ENCODE peak calls at places on chromosomes 16 and 17, in five cellular contexts. M, J, R, S and V are unnamed samples.
A peak's percentile ranks its signal among the peaks of the same experiment; 100 is the strongest.

GRCh38 chr17:50785942-50786570 is 18.7 kb upstream of the ANKRD40CL start:
- DNase-seq in J (peak; percentile 29), S (peak; percentile 86), R (no peak), M (no peak), V (no peak)

GRCh38 chr16:1863681-1864460 is 8.1 kb downstream of the MEIOB start:
- DNase-seq in S (peak; percentile 36), R (no peak), M (no peak), J (no peak), V (no peak)

GRCh38 chr17:35094902-35095301 is 24.8 kb downstream of the RAD51D start:
- DNase-seq in R (no peak), J (no peak), M (no peak), S (peak; percentile 95), V (no peak)

GRCh38 chr16:12891836-12892235 is 9.6 kb upstream of the SHISA9 start:
- DNase-seq in S (no peak), M (no peak), R (no peak), J (no peak), V (no peak)

GRCh38 chr17:17938388-17939107 is 33.7 kb downstream of the TOM1L2 start:
- DNase-seq in M (no peak), J (no peak), R (no peak), S (peak; percentile 85), V (no peak)

GRCh38 chr17:64386412-64387144 is 4.1 kb downstream of the PECAM1 start:
- DNase-seq in S (no peak), J (no peak), M (no peak), R (no peak), V (no peak)

GRCh38 chr16:2341456-2342447 is 1.2 kb upstream of the ABCA3 start:
- DNase-seq in S (no peak), M (no peak), J (no peak), R (no peak), V (peak; percentile 22)

GRCh38 chr17:82583720-82584234 is 64.2 kb downstream of the FOXK2 start:
- DNase-seq in M (no peak), R (peak; percentile 53), J (no peak), S (no peak), V (no peak)

GRCh38 chr17:77884019-77884418 is 74.5 kb upstream of the TNRC6C start:
- DNase-seq in M (no peak), S (no peak), R (peak; percentile 88), J (no peak), V (peak; percentile 35)

GRCh38 chr16:4317471-4318170 is 1.8 kb downstream of the GLIS2 start:
- DNase-seq in R (no peak), M (no peak), S (no peak), J (no peak), V (peak; percentile 40)

GRCh38 chr17:81033535-81034167 is 1.3 kb upstream of the BAIAP2 start:
- DNase-seq in S (no peak), M (no peak), R (no peak), J (no peak), V (no peak)

GRCh38 chr17:44123356-44124117 is at the start of gene HDAC5:
- DNase-seq in J (peak; percentile 96), R (peak; percentile 99), M (no peak), S (peak; percentile 77), V (peak; percentile 96)

GRCh38 chr17:4327638-4328037 is 38.8 kb downstream of the UBE2G1 start:
- DNase-seq in R (no peak), M (no peak), S (peak; percentile 95), J (no peak), V (no peak)

GRCh38 chr17:3798273-3799180 is 2.5 kb downstream of the ITGAE start:
- DNase-seq in J (no peak), S (no peak), R (no peak), M (no peak), V (no peak)

GRCh38 chr17:8124350-8125195 is 667 bp upstream of the HES7 start:
- DNase-seq in R (no peak), M (no peak), J (no peak), S (no peak), V (no peak)

GRCh38 chr16:87835882-87836331 is 33.4 kb downstream of the SLC7A5 start:
- DNase-seq in S (no peak), M (no peak), J (no peak), R (no peak), V (peak; percentile 57)

GRCh38 chr17:20008242-20009051 is 712 bp upstream of the SPECC1 start:
- DNase-seq in S (peak; percentile 22), R (peak; percentile 79), J (no peak), M (no peak), V (peak; percentile 68)

GRCh38 chr17:78053777-78054468 is 74.6 kb downstream of the TMC6 start:
- DNase-seq in J (no peak), S (no peak), R (no peak), M (no peak), V (no peak)

GRCh38 chr17:31216053-31216751 is 80.8 kb downstream of the OMG start:
- DNase-seq in J (no peak), M (no peak), S (peak; percentile 55), R (peak; percentile 13), V (no peak)

GRCh38 chr17:4710693-4711634 is 532 bp downstream of the ARRB2 start:
- DNase-seq in R (no peak), S (no peak), M (no peak), J (peak; percentile 35), V (peak; percentile 84)

GRCh38 chr17:67374329-67375053 is 2.6 kb upstream of the PITPNC1 start:
- DNase-seq in S (peak; percentile 66), M (no peak), J (peak; percentile 92), R (peak; percentile 86), V (peak; percentile 93)

GRCh38 chr17:36019423-36019822 is 1.7 kb upstream of the CCL23 start:
- DNase-seq in M (no peak), J (no peak), R (no peak), S (no peak), V (no peak)

GRCh38 chr17:82380860-82381702 is 9.5 kb downstream of the UTS2R start:
- DNase-seq in J (no peak), R (no peak), S (no peak), M (no peak), V (no peak)

GRCh38 chr16:87586201-87586782 is 16.0 kb upstream of the JPH3 start:
- DNase-seq in M (no peak), S (no peak), R (peak; percentile 56), J (no peak), V (no peak)

GRCh38 chr17:31093866-31094599 is 744 bp upstream of the NF1 start:
- DNase-seq in M (no peak), S (no peak), R (peak; percentile 37), J (no peak), V (peak; percentile 48)

GRCh38 chr17:9843152-9844010 is 17.7 kb downstream of the GLP2R start:
- DNase-seq in R (no peak), J (no peak), S (peak; percentile 22), M (peak; percentile 91), V (no peak)

GRCh38 chr17:62684179-62684578 is 56.7 kb downstream of the MRC2 start:
- DNase-seq in J (no peak), M (no peak), R (no peak), S (no peak), V (no peak)

GRCh38 chr17:66476014-66476413 is 173.6 kb downstream of the PRKCA start:
- DNase-seq in M (no peak), J (no peak), S (no peak), R (no peak), V (no peak)

GRCh38 chr17:67285360-67285759 is 40.4 kb upstream of the HELZ start:
- DNase-seq in J (no peak), S (peak; percentile 17), R (no peak), M (no peak), V (no peak)

GRCh38 chr17:59838196-59838911 is 54.4 kb downstream of the TUBD1 start:
- DNase-seq in M (no peak), S (no peak), J (no peak), R (no peak), V (no peak)

GRCh38 chr17:79844869-79845600 is 5.8 kb upstream of the CBX4 start:
- DNase-seq in S (no peak), J (peak; percentile 60), R (peak; percentile 99), M (no peak), V (peak; percentile 50)

GRCh38 chr17:79843475-79843916 is 4.3 kb upstream of the CBX4 start:
- DNase-seq in S (no peak), R (no peak), J (no peak), M (no peak), V (no peak)

GRCh38 chr17:79847698-79848369 is 8.6 kb upstream of the CBX4 start:
- DNase-seq in R (no peak), S (no peak), J (no peak), M (no peak), V (no peak)

GRCh38 chr17:79843917-79844815 is 4.9 kb upstream of the CBX4 start:
- DNase-seq in S (no peak), R (peak; percentile 92), J (peak; percentile 70), M (no peak), V (peak; percentile 85)

DNA sequence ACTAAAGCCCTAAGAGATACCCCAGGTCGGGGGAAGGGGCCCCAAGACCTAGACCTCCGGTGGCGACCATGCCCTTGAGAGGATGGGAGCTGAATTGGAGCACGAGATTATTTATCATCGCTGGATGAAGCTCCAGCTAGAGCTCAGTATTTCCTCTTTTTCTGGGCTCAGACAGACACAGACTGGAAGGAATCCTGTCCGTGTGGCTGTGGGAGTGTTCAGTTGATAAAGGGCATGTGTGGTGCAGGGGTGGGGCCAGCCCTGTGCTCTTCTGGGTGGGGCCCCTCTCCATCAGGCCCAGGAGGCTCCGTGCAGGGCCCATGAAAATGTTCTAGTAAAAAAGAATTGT is 6.3 kb upstream of the CBX4 start:
- DNase-seq in J (no peak), S (no peak), M (no peak), R (no peak), V (no peak)
- H3K27me3 ChIP-seq in J (peaks cover 37% of the 10 kb centered on the region), S (peaks cover 22% of the 10 kb centered on the region), M (peaks cover 12% of the 10 kb centered on the region), R (peaks cover 55% of the 10 kb centered on the region), V (peaks cover 24% of the 10 kb centered on the region)

DNA sequence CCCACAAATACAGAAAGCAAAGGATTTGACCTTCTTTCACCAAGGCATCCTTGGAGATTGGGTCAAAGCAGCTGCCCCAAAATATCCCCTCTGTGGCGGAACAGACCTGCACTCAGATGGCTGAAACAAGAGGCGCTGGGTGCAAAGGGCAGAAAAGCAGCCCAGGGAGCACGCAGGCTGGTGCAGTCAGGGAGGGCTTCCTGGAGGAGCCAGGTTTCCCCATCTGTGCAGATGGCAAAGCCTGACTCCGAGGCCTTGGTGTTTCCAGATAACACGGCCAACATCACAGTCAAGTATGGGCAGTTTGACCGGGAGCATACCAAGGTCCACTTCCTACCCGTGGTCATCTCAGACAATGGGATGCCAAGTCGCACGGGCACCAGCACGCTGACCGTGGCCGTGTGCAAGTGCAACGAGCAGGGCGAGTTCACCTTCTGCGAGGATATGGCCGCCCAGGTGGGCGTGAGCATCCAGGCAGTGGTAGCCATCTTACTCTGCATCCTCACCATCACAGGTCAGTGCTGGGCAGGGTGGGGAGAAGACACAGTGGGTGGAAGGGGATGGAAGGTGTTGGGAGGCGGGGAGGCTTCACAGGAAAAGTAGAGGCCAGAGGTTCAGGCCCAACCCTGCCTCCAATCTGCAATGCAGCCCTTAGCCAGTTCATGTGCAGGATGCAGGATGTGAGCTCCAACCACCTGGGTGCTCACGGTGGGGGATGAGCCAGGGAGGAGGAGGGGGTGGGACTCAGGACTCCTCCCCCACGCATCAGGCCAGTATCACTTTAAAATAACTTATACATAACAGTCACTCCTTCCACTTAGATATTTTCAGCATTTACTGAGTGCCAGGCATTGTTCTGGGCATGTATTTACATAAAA is 26.4 kb upstream of the BEAN1 start:
- DNase-seq in M (no peak), S (no peak), J (no peak), R (no peak), V (no peak)
- H3K27me3 ChIP-seq in M (no peaks in the 10 kb centered on the region), S (no peaks in the 10 kb centered on the region), J (no peaks in the 10 kb centered on the region), R (peaks cover under 1% of the 10 kb centered on the region), V (no peaks in the 10 kb centered on the region)

GRCh38 chr17:48590603-48591161 is 641 bp upstream of the HOXB3 start:
- DNase-seq in R (no peak), S (no peak), J (no peak), M (no peak), V (no peak)
- H3K27me3 ChIP-seq in R (peaks cover 99% of the 10 kb centered on the region), S (peaks cover 84% of the 10 kb centered on the region), J (peaks cover 86% of the 10 kb centered on the region), M (peaks cover 6% of the 10 kb centered on the region), V (peaks cover 64% of the 10 kb centered on the region)

GRCh38 chr17:76701471-76701967 is 9.2 kb downstream of the MXRA7 start:
- DNase-seq in S (no peak), J (no peak), M (no peak), R (no peak), V (no peak)
- H3K27me3 ChIP-seq in S (no peaks in the 10 kb centered on the region), J (no peaks in the 10 kb centered on the region), M (no peaks in the 10 kb centered on the region), R (no peaks in the 10 kb centered on the region), V (no peaks in the 10 kb centered on the region)